ENCODE peak calls at places on chromosomes 1 and 21, in nine cellular contexts. I is endothelial cell of umbilical vein; E is K562; N is Peyer's patch; G is IMR-90; X is CD4-positive, alpha-beta T cell; A is ovary; S is transverse colon; Z is ascending aorta. Q is an unnamed sample.

GRCh38 chr1:212302745-212303383 is 17.7 kb downstream of the PPP2R5A start:
- DNase-seq in I (no peak), E (no peak), N (no peak), G (peak; percentile 76), X (no peak), A (no peak), S (no peak), Z (no peak), Q (no peak)

GRCh38 chr1:207032528-207033017 is at the start of gene C1orf116:
- DNase-seq in I (no peak), E (peak; percentile 98), N (peak; percentile 77), G (no peak), X (no peak), A (no peak), S (peak; percentile 88), Z (no peak), Q (no peak)

GRCh38 chr1:199619202-199619601 is 408.3 kb upstream of the NR5A2 start:
- DNase-seq in I (no peak), E (no peak), N (no peak), G (no peak), X (no peak), A (no peak), S (no peak), Z (no peak), Q (no peak)

GRCh38 chr1:87174726-87175237 is 153.9 kb upstream of the LMO4 start:
- DNase-seq in I (no peak), E (no peak), N (no peak), G (no peak), X (no peak), A (no peak), S (no peak), Z (no peak), Q (no peak)

GRCh38 chr1:205449750-205450443 is 5.9 kb downstream of the BLACAT1 start:
- DNase-seq in I (no peak), E (peak; percentile 97), N (peak; percentile 92), G (peak; percentile 36), X (no peak), A (no peak), S (peak; percentile 72), Z (no peak), Q (no peak)

GRCh38 chr1:42765832-42766722 is 751 bp downstream of the P3H1 start:
- DNase-seq in I (peak; percentile 80), E (peak; percentile 44), N (no peak), G (peak; percentile 83), X (peak; percentile 5), A (peak; percentile 54), S (peak; percentile 32), Z (no peak), Q (peak; percentile 61)

GRCh38 chr1:19374402-19374801 is 62.3 kb downstream of the SLC66A1 start:
- DNase-seq in I (no peak), E (peak; percentile 50), N (no peak), G (no peak), X (no peak), A (no peak), S (no peak), Z (no peak), Q (no peak)

GRCh38 chr1:161001537-161001936 is 19.4 kb downstream of the F11R start:
- DNase-seq in I (no peak), E (no peak), N (no peak), G (no peak), X (no peak), A (no peak), S (no peak), Z (no peak), Q (no peak)

GRCh38 chr1:234515411-234515810 is 36.4 kb upstream of the TARBP1 start:
- DNase-seq in I (no peak), E (no peak), N (no peak), G (peak; percentile 59), X (no peak), A (no peak), S (no peak), Z (no peak), Q (no peak)

GRCh38 chr1:181191494-181192040 is 103.1 kb downstream of the IER5 start:
- DNase-seq in I (no peak), E (no peak), N (no peak), G (no peak), X (no peak), A (no peak), S (no peak), Z (peak; percentile 41), Q (no peak)

GRCh38 chr1:85406081-85406480 is 58.9 kb downstream of the DDAH1 start:
- DNase-seq in I (no peak), E (no peak), N (no peak), G (no peak), X (no peak), A (no peak), S (no peak), Z (no peak), Q (no peak)
- H3K27ac ChIP-seq in I (peak overlapping the region; percentile 91), E (no peak overlapping the region), N (no peak overlapping the region), G (no peak overlapping the region), X (no peak overlapping the region), A (no peak overlapping the region), S (peak overlapping the region; percentile 78), Z (peak overlapping the region; percentile 73), Q (no peak overlapping the region)

GRCh38 chr21:23401278-23401677 is 2206.0 kb downstream of the MRPL39 start:
- DNase-seq in I (peak; percentile 51), E (no peak), N (no peak), G (no peak), X (no peak), A (no peak), S (no peak), Z (no peak), Q (no peak)
- H3K27ac ChIP-seq in I (no peak overlapping the region), E (no peak overlapping the region), N (no peak overlapping the region), G (no peak overlapping the region), X (no peak overlapping the region), A (no peak overlapping the region), S (no peak overlapping the region), Z (no peak overlapping the region), Q (no peak overlapping the region)

DNA sequence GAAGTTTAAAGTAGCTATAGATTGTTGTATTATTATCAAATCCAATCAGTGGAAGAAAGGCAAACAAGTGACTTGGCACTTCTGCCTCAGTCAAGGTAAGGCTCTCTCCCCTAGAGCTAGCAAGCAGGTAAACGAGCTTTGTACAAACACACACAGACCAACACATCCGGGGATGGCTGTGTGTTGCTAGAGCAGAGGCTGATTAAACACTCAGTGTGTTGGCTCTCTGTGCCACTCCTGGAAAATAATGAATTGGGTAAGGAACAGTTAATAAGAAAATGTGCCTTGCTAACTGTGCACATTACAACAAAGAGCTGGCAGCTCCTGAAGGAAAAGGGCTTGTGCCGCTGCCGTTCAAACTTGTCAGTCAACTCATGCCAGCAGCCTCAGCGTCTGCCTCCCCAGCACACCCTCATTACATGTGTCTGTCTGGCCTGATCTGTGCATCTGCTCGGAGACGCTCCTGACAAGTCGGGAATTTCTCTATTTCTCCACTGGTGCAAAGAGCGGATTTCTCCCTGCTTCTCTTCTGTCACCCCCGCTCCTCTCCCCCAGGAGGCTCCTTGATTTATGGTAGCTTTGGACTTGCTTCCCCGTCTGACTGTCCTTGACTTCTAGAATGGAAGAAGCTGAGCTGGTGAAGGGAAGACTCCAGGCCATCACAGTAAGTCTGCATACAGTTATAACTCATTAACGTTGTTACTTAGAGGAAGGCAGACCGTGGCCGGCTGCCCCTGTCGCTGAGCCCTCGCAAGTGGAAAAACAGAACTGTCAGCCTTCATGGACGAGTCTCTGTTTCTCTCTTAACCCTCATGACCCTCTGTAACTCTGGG is at the start of gene PALMD:
- DNase-seq in I (peak; percentile 86), E (peak; percentile 23), N (no peak), G (peak; percentile 15), X (no peak), A (peak; percentile 52), S (peak; percentile 8), Z (no peak), Q (no peak)
- H3K27ac ChIP-seq in I (peak within 1 kb of the TSS; percentile 94), E (peak within 1 kb of the TSS; percentile 63), N (no peak within 1 kb of the TSS), G (peak within 1 kb of the TSS; percentile 33), X (no peak within 1 kb of the TSS), A (peak within 1 kb of the TSS; percentile 80), S (peak within 1 kb of the TSS; percentile 24), Z (peak within 1 kb of the TSS; percentile 55), Q (no peak within 1 kb of the TSS)

GRCh38 chr21:46459024-46459355 is 299 bp downstream of the DIP2A start:
- DNase-seq in I (no peak), E (no peak), N (no peak), G (no peak), X (no peak), A (no peak), S (no peak), Z (no peak), Q (no peak)

GRCh38 chr21:46461909-46462308 is 3.2 kb downstream of the DIP2A start:
- DNase-seq in I (no peak), E (no peak), N (no peak), G (no peak), X (no peak), A (no peak), S (no peak), Z (no peak), Q (no peak)

GRCh38 chr21:46457801-46458314 is 833 bp upstream of the DIP2A start:
- DNase-seq in I (peak; percentile 49), E (peak; percentile 81), N (no peak), G (peak; percentile 40), X (no peak), A (peak; percentile 72), S (peak; percentile 37), Z (peak; percentile 71), Q (no peak)

GRCh38 chr21:46458315-46459023 is at the start of gene DIP2A:
- DNase-seq in I (peak; percentile 98), E (peak; percentile 99), N (peak; percentile 97), G (peak; percentile 95), X (peak; percentile 93), A (peak; percentile 96), S (peak; percentile 96), Z (peak; percentile 97), Q (peak; percentile 93)

DNA sequence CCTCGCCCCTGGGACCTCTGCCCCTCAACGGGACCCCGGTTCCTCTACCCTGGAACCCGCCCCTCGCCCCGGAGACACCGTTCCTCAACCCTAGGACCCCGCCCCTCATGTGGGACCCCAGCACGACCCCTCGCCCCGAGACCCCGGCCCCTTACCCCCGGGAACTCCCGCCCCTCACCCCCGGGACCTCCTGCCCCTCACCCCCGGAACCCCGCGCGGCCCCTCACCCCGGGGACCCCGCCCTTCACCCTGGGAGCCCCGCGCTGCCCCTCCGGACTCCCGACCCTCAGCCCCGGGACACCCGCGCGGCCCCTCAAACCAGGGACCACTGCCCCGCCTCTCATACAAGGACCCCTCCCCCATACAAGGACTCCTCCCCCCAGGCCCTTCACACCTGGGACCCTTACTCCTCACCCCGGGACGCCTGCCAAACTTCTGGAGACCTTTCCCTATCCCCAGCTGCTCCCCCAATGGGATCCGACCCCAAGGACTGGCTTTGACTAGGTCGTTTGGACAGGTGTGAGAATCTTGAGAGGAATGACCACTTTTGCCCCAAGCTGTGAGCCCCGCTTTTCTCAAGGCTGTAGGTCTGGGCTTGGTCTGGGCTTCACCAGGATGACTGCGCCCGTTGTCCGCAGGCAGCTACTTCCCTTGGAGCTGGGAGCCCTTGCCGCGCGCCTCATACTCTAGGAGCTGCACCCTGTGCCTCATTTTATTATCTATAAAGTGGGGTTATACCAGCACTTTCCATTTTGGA is 843 bp downstream of the DIP2A start:
- DNase-seq in I (peak; percentile 42), E (peak; percentile 64), N (peak; percentile 62), G (peak; percentile 35), X (no peak), A (peak; percentile 63), S (peak; percentile 55), Z (peak; percentile 70), Q (peak; percentile 83)
- H3K27ac ChIP-seq in I (no peak overlapping the region), E (peak overlapping the region; percentile 83), N (peak overlapping the region; percentile 91), G (peak overlapping the region; percentile 96), X (peak overlapping the region; percentile 72), A (no peak overlapping the region), S (peak overlapping the region; percentile 93), Z (peak overlapping the region; percentile 83), Q (peak overlapping the region; percentile 86)

Q was measured in substantia nigra.